ENCODE peak calls at places on chromosome 5, in six cellular contexts. F is adrenal gland, Y is body of pancreas, H is IMR-90, K is sigmoid colon, A is H54. T is an unnamed sample.

GRCh38 chr5:173717959-173718358 is 101.5 kb upstream of the BOD1 start:
- DNase-seq in Y (no peak), K (no peak), H (no peak), F (no peak), A (no peak), T (no peak)

GRCh38 chr5:35859101-35859661 is 2.5 kb downstream of the IL7R start:
- DNase-seq in A (no peak), F (no peak), K (no peak), H (peak), Y (no peak), T (no peak)

GRCh38 chr5:140041492-140042421 is 1.3 kb downstream of the NRG2 start:
- DNase-seq in Y (peak), K (peak), A (peak), F (peak), H (peak), T (no peak)

GRCh38 chr5:80191991-80192398 is 63.9 kb downstream of the SERINC5 start:
- DNase-seq in A (no peak), F (peak), H (no peak), K (peak), Y (no peak), T (peak)

GRCh38 chr5:36820900-36821299 is 55.7 kb upstream of the NIPBL start:
- DNase-seq in K (no peak), F (no peak), H (no peak), Y (no peak), A (no peak), T (peak)

GRCh38 chr5:134227259-134227658 is 1.4 kb upstream of the PPP2CA start:
- DNase-seq in Y (no peak), F (no peak), A (no peak), H (peak), K (peak), T (peak)

GRCh38 chr5:2388005-2388361 is 363.5 kb downstream of the IRX2 start:
- DNase-seq in H (no peak), K (no peak), F (no peak), Y (no peak), A (no peak), T (no peak)

GRCh38 chr5:83430130-83431010 is 41.2 kb upstream of the VCAN start:
- DNase-seq in Y (peak), K (peak), A (peak), H (peak), F (peak), T (peak)

GRCh38 chr5:54646285-54647101 is 128.9 kb downstream of the SNX18 start:
- DNase-seq in K (peak), F (peak), H (peak), A (peak), Y (peak), T (no peak)

GRCh38 chr5:10420926-10421325 is 20.8 kb upstream of the ROPN1L start:
- DNase-seq in F (no peak), H (peak), A (no peak), Y (no peak), K (no peak), T (no peak)

GRCh38 chr5:95399034-95399433 is 7.9 kb downstream of the FAM81B start:
- DNase-seq in A (no peak), Y (no peak), F (no peak), H (no peak), K (no peak), T (no peak)

GRCh38 chr5:169636477-169637084 is 494 bp upstream of the DOCK2 start:
- DNase-seq in A (no peak), Y (no peak), F (no peak), H (no peak), K (no peak), T (no peak)

GRCh38 chr5:71695561-71695960 is 23.5 kb upstream of the CARTPT start:
- DNase-seq in F (no peak), H (no peak), Y (no peak), A (no peak), K (no peak), T (no peak)

GRCh38 chr5:157267025-157267424 is 1.1 kb downstream of the CYFIP2 start:
- DNase-seq in A (no peak), F (peak), K (no peak), Y (no peak), H (no peak), T (no peak)

GRCh38 chr5:157267766-157268480 is 2.0 kb downstream of the CYFIP2 start:
- DNase-seq in K (no peak), Y (no peak), F (no peak), H (no peak), A (no peak), T (no peak)

GRCh38 chr5:157266286-157267007 is 524 bp downstream of the CYFIP2 start:
- DNase-seq in A (no peak), Y (peak), H (no peak), F (no peak), K (no peak), T (peak)

GRCh38 chr5:157263586-157264090 is 2.3 kb upstream of the CYFIP2 start:
- DNase-seq in F (no peak), Y (no peak), A (no peak), K (no peak), H (no peak), T (no peak)

DNA sequence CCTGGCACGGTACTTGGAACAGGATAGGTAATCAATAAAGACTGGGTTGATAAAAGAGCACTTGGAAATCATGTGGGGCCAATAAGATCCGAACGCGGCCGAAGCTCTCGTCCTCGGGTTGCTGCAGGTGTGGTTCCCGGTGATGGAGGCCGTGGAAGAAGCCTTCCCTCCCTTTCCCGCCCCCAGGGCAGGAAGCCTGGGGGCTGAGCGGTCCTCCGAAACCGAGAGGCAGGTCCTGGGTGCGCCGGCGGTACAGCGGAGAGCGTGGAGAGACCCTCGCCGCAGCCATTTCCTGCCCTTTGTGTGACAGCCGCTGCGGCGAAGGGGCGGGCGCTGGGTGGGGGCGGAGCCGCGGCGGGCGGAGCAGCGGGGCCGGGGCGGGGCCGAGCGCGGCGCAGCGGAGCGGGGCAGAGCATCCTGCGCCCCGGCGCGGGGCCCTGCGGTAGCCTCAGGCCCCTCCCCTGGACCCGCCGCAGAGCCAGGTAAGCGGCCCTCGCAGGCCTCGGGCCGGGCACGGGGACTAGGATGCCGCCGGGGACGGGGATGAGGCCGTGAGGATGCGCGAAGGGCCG is at the start of gene CYFIP2:
- DNase-seq in H (peak), F (peak), K (peak), Y (peak), A (peak), T (peak)
- TF ChIP-seq POLR2A in H (no peak), F (peak), K (no peak), Y (no peak), A (no peak), T (no peak)

GRCh38 chr5:181255836-181256578 is 4.9 kb downstream of the TRIM52 start:
- DNase-seq in H (no peak), A (no peak), K (no peak), F (no peak), Y (no peak), T (no peak)
- TF ChIP-seq POLR2A in H (no peak), A (no peak), K (no peak), F (no peak), Y (no peak), T (peak)

GRCh38 chr5:40828021-40828631 is 6.9 kb downstream of the RPL37 start:
- DNase-seq in F (no peak), H (no peak), Y (no peak), A (no peak), K (no peak), T (no peak)

GRCh38 chr5:40827479-40827977 is 7.5 kb downstream of the RPL37 start:
- DNase-seq in H (no peak), F (no peak), K (no peak), A (no peak), Y (no peak), T (no peak)

GRCh38 chr5:40829748-40830305 is 5.2 kb downstream of the RPL37 start:
- DNase-seq in K (no peak), F (no peak), Y (no peak), H (no peak), A (no peak), T (no peak)

GRCh38 chr5:40826778-40827478 is 8.1 kb downstream of the RPL37 start:
- DNase-seq in A (no peak), Y (no peak), F (no peak), H (no peak), K (no peak), T (no peak)

DNA sequence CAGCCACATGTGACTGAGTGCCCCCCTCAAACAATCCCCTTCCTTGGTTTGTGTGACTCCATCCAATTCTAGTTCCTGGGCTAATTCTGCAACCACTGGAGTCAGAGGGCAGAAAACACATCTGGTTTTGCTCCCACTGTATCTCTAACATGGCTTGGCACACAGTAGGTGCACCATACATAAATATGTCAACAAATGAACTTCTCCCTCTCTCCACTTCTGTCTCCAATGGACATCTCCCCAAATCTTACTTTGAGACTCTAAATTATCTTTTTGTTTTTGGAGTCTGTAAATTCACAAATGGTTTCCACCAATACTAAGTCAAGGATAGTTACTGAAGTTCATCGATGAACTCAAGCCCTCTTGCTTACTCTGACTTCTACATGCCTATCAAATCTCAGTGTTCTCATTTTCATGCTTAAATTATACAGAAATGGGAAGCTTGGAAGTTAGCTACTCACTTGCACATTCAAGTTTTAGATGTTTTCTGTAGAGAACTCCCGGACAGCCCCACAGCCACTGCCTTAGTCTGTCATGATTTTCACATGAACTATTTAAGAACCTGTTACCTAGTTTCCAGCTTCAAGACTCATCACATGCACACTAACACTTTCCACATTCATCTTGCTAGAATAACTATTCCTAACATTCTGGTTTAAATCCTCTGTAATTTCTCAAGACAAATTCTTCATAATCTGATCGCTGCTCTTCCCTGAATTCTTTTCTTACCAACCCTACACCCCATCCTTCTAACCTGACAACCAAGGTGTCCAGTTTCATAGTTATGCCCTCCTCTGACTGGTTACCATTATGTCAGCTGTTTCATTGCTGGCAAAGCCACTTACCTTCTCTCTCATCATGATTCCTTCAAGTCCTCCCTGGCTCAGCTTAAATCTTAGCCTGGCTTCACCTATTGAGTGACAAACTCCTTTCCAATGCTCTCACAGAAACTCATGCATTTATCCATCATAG is 6.0 kb downstream of the RPL37 start:
- DNase-seq in K (no peak), H (no peak), Y (no peak), F (no peak), A (no peak), T (no peak)
- TF ChIP-seq POLR2A in K (no peak), H (peak), Y (no peak), F (no peak), A (no peak), T (no peak)

DNA sequence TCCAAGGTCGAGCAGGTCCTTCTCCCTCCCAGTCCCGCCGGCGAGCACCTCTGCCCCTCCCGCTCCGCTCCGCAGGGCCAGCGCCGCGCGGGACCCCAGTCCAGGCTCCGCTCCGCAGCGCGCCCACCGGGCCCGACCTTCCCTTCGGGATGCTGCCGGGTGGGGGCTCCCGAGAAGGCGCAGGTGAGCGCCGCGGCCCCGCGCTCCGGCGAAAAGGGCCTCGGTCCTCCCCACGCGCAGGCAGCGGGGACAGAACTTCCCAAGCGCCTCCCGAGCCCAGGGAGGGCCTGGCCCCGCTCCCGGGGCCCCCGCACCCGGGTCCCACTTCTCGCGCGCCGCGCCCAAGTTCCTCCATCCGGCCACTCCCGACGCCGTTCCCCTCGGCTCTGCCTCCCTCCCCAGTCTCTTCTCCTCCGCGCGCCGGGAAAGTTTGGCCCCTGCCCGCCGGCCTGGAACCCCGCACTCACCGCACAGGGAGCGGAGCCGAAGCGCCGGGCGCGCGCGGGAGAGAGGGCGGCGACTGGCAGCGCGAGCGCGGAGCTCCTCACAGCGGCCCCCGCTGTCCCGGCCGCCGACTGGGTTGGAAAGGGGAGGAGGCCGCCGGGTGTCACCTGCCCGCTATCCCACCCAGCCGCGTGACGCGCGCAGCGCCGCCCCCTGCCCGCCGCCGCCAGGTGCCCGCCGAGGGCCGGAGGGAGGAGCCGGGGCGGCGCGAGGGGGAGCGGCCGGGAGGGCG is at the start of gene ELOVL7:
- DNase-seq in F (peak), H (peak), Y (peak), K (no peak), A (peak), T (peak)
- TF ChIP-seq POLR2A in F (peak), H (no peak), Y (peak), K (no peak), A (no peak), T (no peak)

DNA sequence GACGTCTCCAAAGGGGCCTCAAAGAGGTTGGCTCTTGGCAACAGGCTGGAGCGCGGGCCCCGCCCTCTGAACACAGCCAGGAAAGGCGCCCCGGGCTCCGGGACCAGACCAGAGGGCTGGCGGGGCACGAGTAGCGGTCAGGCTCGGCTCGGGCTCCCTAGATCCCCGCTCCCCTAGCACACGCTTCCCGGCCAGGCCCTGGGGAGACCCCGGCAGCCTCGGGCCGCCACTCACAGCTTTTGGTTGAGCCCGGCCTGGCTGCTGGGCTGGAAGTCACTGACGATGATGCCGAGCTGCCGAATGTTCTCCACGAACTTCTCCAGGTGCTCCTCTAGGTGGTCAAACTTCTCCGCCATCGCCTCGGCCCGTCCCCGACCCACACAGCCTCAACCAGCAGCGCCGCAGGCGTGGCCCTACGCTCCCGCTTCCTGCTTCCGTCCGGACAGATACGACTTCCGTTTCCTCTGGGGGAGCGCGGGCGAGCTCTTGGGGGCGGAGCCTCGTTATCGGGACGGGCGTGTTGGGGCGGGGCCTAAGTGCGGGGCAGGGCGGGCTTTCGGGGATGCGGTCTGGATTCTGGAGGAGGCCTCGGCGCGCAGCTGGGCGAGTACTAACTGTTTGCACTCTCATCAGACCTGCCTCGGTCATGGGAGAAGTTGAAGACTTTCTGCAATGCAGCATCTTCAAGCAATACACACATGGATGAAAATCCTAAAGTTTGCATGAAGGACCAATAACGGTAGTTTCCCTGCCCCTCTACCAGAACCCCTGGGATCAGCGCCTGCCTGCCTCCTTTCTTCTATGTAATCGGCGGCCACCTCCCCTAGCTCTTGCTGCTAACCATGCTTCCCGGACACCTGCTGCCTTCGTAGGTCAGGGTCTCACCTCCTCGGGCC is at the start of gene MED10:
- DNase-seq in F (peak), Y (peak), K (peak), A (peak), H (peak), T (peak)
- TF ChIP-seq POLR2A in F (peak), Y (peak), K (peak), A (peak), H (peak), T (peak)

GRCh38 chr5:72848474-72849428 is 32.3 kb downstream of the TNPO1 start:
- DNase-seq in Y (peak), F (peak), K (peak), H (peak), A (no peak), T (peak)
- TF ChIP-seq POLR2A in Y (no peak), F (no peak), K (no peak), H (no peak), A (no peak), T (no peak)

GRCh38 chr5:81749562-81750307 is 1.2 kb downstream of the SSBP2 start:
- DNase-seq in A (peak), H (peak), F (peak), K (peak), Y (peak), T (peak)

GRCh38 chr5:81751836-81752643 is 1.1 kb upstream of the SSBP2 start:
- DNase-seq in A (peak), F (no peak), Y (peak), H (no peak), K (peak), T (peak)

GRCh38 chr5:81752644-81752963 is 1.7 kb upstream of the SSBP2 start:
- DNase-seq in A (no peak), Y (no peak), K (no peak), F (no peak), H (no peak), T (no peak)

GRCh38 chr5:81750308-81751008 is 439 bp downstream of the SSBP2 start:
- DNase-seq in Y (peak), F (no peak), H (no peak), K (no peak), A (peak), T (peak)

GRCh38 chr5:81751009-81751835 is at the start of gene SSBP2:
- DNase-seq in A (peak), K (peak), H (peak), F (peak), Y (peak), T (peak)
- TF ChIP-seq POLR2A in A (peak), K (peak), H (peak), F (peak), Y (peak), T (peak)

GRCh38 chr5:103060414-103060954 is 59.5 kb downstream of the GIN1 start:
- DNase-seq in H (no peak), A (no peak), Y (no peak), F (no peak), K (no peak), T (no peak)

DNA sequence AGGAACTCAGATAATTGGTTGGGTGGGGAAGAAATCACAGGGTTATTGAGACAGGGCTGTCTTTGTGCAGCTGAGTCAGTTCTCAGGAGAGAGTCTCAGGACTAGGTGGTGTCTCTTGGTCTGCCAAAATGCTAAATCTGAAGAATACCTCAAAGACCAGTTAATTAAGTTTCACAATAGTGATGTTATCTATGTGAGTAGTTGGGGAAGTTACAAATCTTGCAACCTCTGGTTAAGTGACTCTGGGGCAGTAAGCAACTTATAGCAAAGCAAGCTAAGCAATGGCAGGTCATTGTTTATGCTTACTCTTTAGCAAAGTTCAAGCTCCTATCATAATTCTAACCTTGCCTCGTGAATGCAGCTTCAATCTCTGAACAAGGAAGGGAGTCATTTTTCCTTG is 53.6 kb downstream of the GIN1 start:
- DNase-seq in A (no peak), K (no peak), H (no peak), Y (no peak), F (no peak), T (no peak)
- TF ChIP-seq POLR2A in A (no peak), K (no peak), H (no peak), Y (no peak), F (no peak), T (no peak)

DNA sequence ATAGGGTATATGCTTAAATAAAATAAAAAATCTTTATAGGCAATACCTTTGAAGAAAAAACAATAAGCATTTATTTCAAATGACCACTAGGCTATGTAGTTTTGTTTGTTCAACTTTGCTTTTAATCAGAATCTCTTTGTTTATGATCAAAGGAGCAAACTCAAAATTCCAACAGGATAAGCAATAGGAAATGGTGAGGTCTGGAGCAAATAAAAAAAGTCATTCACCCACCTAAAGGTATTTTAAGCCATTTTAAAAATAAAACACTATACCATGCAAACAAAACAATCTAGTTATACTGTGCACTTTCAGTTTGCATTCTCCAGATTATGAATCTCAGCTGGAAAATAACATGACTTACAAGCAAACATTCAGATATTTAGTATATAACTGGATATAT is 35.3 kb upstream of the CYFIP2 start:
- DNase-seq in Y (no peak), A (no peak), K (no peak), H (no peak), F (no peak), T (no peak)
- TF ChIP-seq POLR2A in Y (no peak), A (no peak), K (no peak), H (no peak), F (no peak), T (no peak)